ENCODE peak calls at places on chromosomes 16 and 17, in seven cellular contexts. M is adrenal gland, K is fibroblast of lung, J is NCI-H774, U is HCT116, D is non-pigmented ciliary epithelial cell, W is endodermal cell. Z is an unnamed sample.

GRCh38 chr17:35731239-35731931 is at the start of gene RASL10B:
- DNase-seq in M (peak), K (peak), J (peak), U (no peak), D (no peak), W (peak), Z (peak)

GRCh38 chr17:77178586-77178985 is 37.8 kb downstream of the SEC14L1 start:
- DNase-seq in M (no peak), K (no peak), J (no peak), U (no peak), D (no peak), W (no peak), Z (no peak)

GRCh38 chr16:23678430-23679273 is at the start of gene PLK1:
- DNase-seq in M (peak), K (peak), J (peak), U (peak), D (no peak), W (peak), Z (peak)

GRCh38 chr17:40251576-40251975 is 32.5 kb downstream of the WIPF2 start:
- DNase-seq in M (peak), K (peak), J (no peak), U (peak), D (peak), W (no peak), Z (peak)

GRCh38 chr17:82399030-82399429 is 19.1 kb upstream of the HEXD start:
- DNase-seq in M (no peak), K (peak), J (no peak), U (no peak), D (no peak), W (no peak), Z (no peak)

GRCh38 chr17:50203086-50203485 is 1.7 kb upstream of the COL1A1 start:
- DNase-seq in M (no peak), K (peak), J (no peak), U (no peak), D (no peak), W (no peak), Z (no peak)

GRCh38 chr17:80793851-80794267 is 197.8 kb upstream of the CHMP6 start:
- DNase-seq in M (no peak), K (peak), J (no peak), U (no peak), D (no peak), W (no peak), Z (no peak)

GRCh38 chr16:87636050-87636684 is 33.9 kb downstream of the JPH3 start:
- DNase-seq in M (peak), K (peak), J (peak), U (peak), D (no peak), W (peak), Z (peak)

GRCh38 chr17:57899391-57899790 is 49.5 kb upstream of the MRPS23 start:
- DNase-seq in M (no peak), K (no peak), J (no peak), U (no peak), D (no peak), W (no peak), Z (no peak)

GRCh38 chr16:74249281-74249680 is 47.3 kb upstream of the PSMD7 start:
- DNase-seq in M (no peak), K (no peak), J (no peak), U (no peak), D (no peak), W (no peak), Z (no peak)

GRCh38 chr16:53741546-53741945 is 37.6 kb downstream of the FTO start:
- DNase-seq in M (no peak), K (peak), J (no peak), U (no peak), D (no peak), W (no peak), Z (no peak)

GRCh38 chr16:49821156-49821555 is 34.8 kb downstream of the ZNF423 start:
- DNase-seq in M (no peak), K (no peak), J (no peak), U (no peak), D (no peak), W (no peak), Z (no peak)

GRCh38 chr17:33521784-33522183 is 228.7 kb upstream of the ASIC2 start:
- DNase-seq in M (peak), K (no peak), J (no peak), U (no peak), D (no peak), W (peak), Z (peak)

GRCh38 chr16:57178296-57178695 is 7.5 kb downstream of the PSME3IP1 start:
- DNase-seq in M (no peak), K (no peak), J (no peak), U (no peak), D (no peak), W (no peak), Z (peak)

GRCh38 chr17:58970966-58971575 is 135.6 kb downstream of the TRIM37 start:
- DNase-seq in M (no peak), K (peak), J (no peak), U (no peak), D (no peak), W (no peak), Z (no peak)

GRCh38 chr17:68033636-68034451 is 1.7 kb upstream of the KPNA2 start:
- DNase-seq in M (no peak), K (peak), J (no peak), U (peak), D (peak), W (peak), Z (peak)

GRCh38 chr17:44053130-44053872 is 13.2 kb downstream of the LSM12 start:
- DNase-seq in M (no peak), K (no peak), J (peak), U (no peak), D (no peak), W (no peak), Z (no peak)

GRCh38 chr17:49443862-49444261 is 29.2 kb upstream of the PHB1 start:
- DNase-seq in M (no peak), K (peak), J (no peak), U (no peak), D (no peak), W (no peak), Z (no peak)

GRCh38 chr16:90044111-90044551 is 24.9 kb upstream of the DBNDD1 start:
- DNase-seq in M (no peak), K (peak), J (no peak), U (peak), D (no peak), W (peak), Z (no peak)

GRCh38 chr16:49526966-49527365 is 153.4 kb downstream of the C16orf78 start:
- DNase-seq in M (no peak), K (no peak), J (no peak), U (no peak), D (no peak), W (no peak), Z (no peak)

GRCh38 chr16:50692644-50692998 is 785 bp upstream of the NOD2 start:
- DNase-seq in M (no peak), K (no peak), J (no peak), U (no peak), D (no peak), W (no peak), Z (no peak)

GRCh38 chr17:44203731-44204452 is 4.2 kb upstream of the ATXN7L3 start:
- DNase-seq in M (no peak), K (peak), J (peak), U (no peak), D (no peak), W (peak), Z (peak)

GRCh38 chr16:1080801-1081733 is 8.5 kb downstream of the SSTR5 start:
- DNase-seq in M (no peak), K (no peak), J (no peak), U (no peak), D (no peak), W (no peak), Z (no peak)

GRCh38 chr16:17832738-17833137 is 362.0 kb upstream of the XYLT1 start:
- DNase-seq in M (no peak), K (no peak), J (no peak), U (no peak), D (no peak), W (no peak), Z (no peak)

GRCh38 chr16:75458439-75458838 is 6.0 kb downstream of the TMEM170A start:
- DNase-seq in M (no peak), K (no peak), J (no peak), U (no peak), D (no peak), W (peak), Z (no peak)

GRCh38 chr17:77186141-77186604 is 45.4 kb downstream of the SEC14L1 start:
- DNase-seq in M (peak), K (no peak), J (no peak), U (no peak), D (no peak), W (peak), Z (no peak)

GRCh38 chr17:2905697-2906595 is 109.7 kb downstream of the RAP1GAP2 start:
- DNase-seq in M (no peak), K (no peak), J (no peak), U (no peak), D (no peak), W (no peak), Z (no peak)

GRCh38 chr17:70938311-70938710 is 769.0 kb downstream of the KCNJ2 start:
- DNase-seq in M (no peak), K (no peak), J (peak), U (no peak), D (no peak), W (no peak), Z (no peak)

GRCh38 chr16:17368511-17368910 is 102.2 kb downstream of the XYLT1 start:
- DNase-seq in M (no peak), K (peak), J (no peak), U (no peak), D (no peak), W (no peak), Z (no peak)

GRCh38 chr17:78355045-78355641 is 4.7 kb downstream of the SOCS3 start:
- DNase-seq in M (no peak), K (no peak), J (no peak), U (no peak), D (no peak), W (no peak), Z (no peak)

GRCh38 chr16:1884889-1885288 is 12.9 kb upstream of the MEIOB start:
- DNase-seq in M (no peak), K (no peak), J (no peak), U (no peak), D (no peak), W (no peak), Z (no peak)

GRCh38 chr16:2964416-2965223 is 545 bp downstream of the KREMEN2 start:
- DNase-seq in M (no peak), K (no peak), J (peak), U (peak), D (no peak), W (peak), Z (peak)

GRCh38 chr17:66727634-66728570 is 107.0 kb upstream of the CACNG5 start:
- DNase-seq in M (peak), K (peak), J (peak), U (peak), D (no peak), W (peak), Z (peak)

Z was measured in kidney glomerular epithelial cell.